ENCODE peak calls at places on chromosome 1, in eight cellular contexts. One of them, this sample, is unnamed.

GRCh38 chr1:43077273-43077672 is 94.8 kb downstream of the EBNA1BP2 start:
- DNase-seq in lower leg skin: no peak
- DNase-seq in CD4-positive, CD25-positive, alpha-beta regulatory T cell: no peak
- DNase-seq in Ammon's horn: no peak
- DNase-seq in C1 segment of cervical spinal cord: no peak
- DNase-seq in AG04450: no peak
- DNase-seq in non-pigmented ciliary epithelial cell: no peak
- DNase-seq in ELR: no peak
- DNase-seq in this sample: no peak

GRCh38 chr1:239733995-239734394 is 347.6 kb downstream of the CHRM3 start:
- DNase-seq in lower leg skin: no peak
- DNase-seq in CD4-positive, CD25-positive, alpha-beta regulatory T cell: no peak
- DNase-seq in Ammon's horn: no peak
- DNase-seq in non-pigmented ciliary epithelial cell: no peak
- DNase-seq in C1 segment of cervical spinal cord: no peak
- DNase-seq in ELR: peak
- DNase-seq in AG04450: no peak
- DNase-seq in this sample: no peak

GRCh38 chr1:82759035-82759434 is 958.3 kb downstream of the ADGRL2 start:
- DNase-seq in CD4-positive, CD25-positive, alpha-beta regulatory T cell: no peak
- DNase-seq in non-pigmented ciliary epithelial cell: no peak
- DNase-seq in AG04450: no peak
- DNase-seq in Ammon's horn: no peak
- DNase-seq in ELR: no peak
- DNase-seq in C1 segment of cervical spinal cord: no peak
- DNase-seq in lower leg skin: no peak
- DNase-seq in this sample: no peak

GRCh38 chr1:89519779-89520358 is 4.8 kb upstream of the LRRC8B start:
- DNase-seq in Ammon's horn: no peak
- DNase-seq in CD4-positive, CD25-positive, alpha-beta regulatory T cell: peak
- DNase-seq in C1 segment of cervical spinal cord: no peak
- DNase-seq in lower leg skin: no peak
- DNase-seq in AG04450: no peak
- DNase-seq in non-pigmented ciliary epithelial cell: no peak
- DNase-seq in ELR: peak
- DNase-seq in this sample: no peak

GRCh38 chr1:207316622-207317510 is 4.6 kb upstream of the CD55 start:
- DNase-seq in lower leg skin: peak
- DNase-seq in CD4-positive, CD25-positive, alpha-beta regulatory T cell: no peak
- DNase-seq in C1 segment of cervical spinal cord: no peak
- DNase-seq in AG04450: no peak
- DNase-seq in non-pigmented ciliary epithelial cell: no peak
- DNase-seq in Ammon's horn: peak
- DNase-seq in ELR: no peak
- DNase-seq in this sample: no peak

GRCh38 chr1:167905671-167906070 is 8.3 kb downstream of the ADCY10 start:
- DNase-seq in Ammon's horn: no peak
- DNase-seq in non-pigmented ciliary epithelial cell: no peak
- DNase-seq in AG04450: no peak
- DNase-seq in CD4-positive, CD25-positive, alpha-beta regulatory T cell: no peak
- DNase-seq in C1 segment of cervical spinal cord: no peak
- DNase-seq in ELR: no peak
- DNase-seq in lower leg skin: no peak
- DNase-seq in this sample: no peak

GRCh38 chr1:180230791-180231505 is 884 bp downstream of the LHX4 start:
- DNase-seq in non-pigmented ciliary epithelial cell: no peak
- DNase-seq in ELR: peak
- DNase-seq in C1 segment of cervical spinal cord: no peak
- DNase-seq in Ammon's horn: no peak
- DNase-seq in lower leg skin: no peak
- DNase-seq in CD4-positive, CD25-positive, alpha-beta regulatory T cell: no peak
- DNase-seq in AG04450: no peak
- DNase-seq in this sample: no peak

GRCh38 chr1:44300882-44301281 is 54.2 kb downstream of the ERI3 start:
- DNase-seq in AG04450: no peak
- DNase-seq in C1 segment of cervical spinal cord: no peak
- DNase-seq in lower leg skin: no peak
- DNase-seq in CD4-positive, CD25-positive, alpha-beta regulatory T cell: no peak
- DNase-seq in Ammon's horn: no peak
- DNase-seq in ELR: no peak
- DNase-seq in non-pigmented ciliary epithelial cell: no peak
- DNase-seq in this sample: no peak

GRCh38 chr1:209040351-209040750 is 543.2 kb upstream of the CAMK1G start:
- DNase-seq in C1 segment of cervical spinal cord: no peak
- DNase-seq in AG04450: no peak
- DNase-seq in non-pigmented ciliary epithelial cell: no peak
- DNase-seq in Ammon's horn: no peak
- DNase-seq in CD4-positive, CD25-positive, alpha-beta regulatory T cell: no peak
- DNase-seq in lower leg skin: no peak
- DNase-seq in ELR: peak
- DNase-seq in this sample: no peak

This sample was measured in right cardiac atrium.